ENCODE peak calls at places on chromosomes 2 and 18, in eight cellular contexts. H is fibroblast of mammary gland; X is cardiac fibroblast; W is effector memory CD4-positive, alpha-beta T cell; Z is PC-3; D is pancreas; P is brain microvascular endothelial cell; J is thyroid gland. Y is an unnamed sample.

GRCh38 chr2:157691131-157691530 is 62.5 kb upstream of the ACVR1C start:
- DNase-seq in D (no peak), J (no peak), W (no peak), H (no peak), P (no peak), X (no peak), Z (no peak), Y (no peak)

GRCh38 chr2:220887880-220888279 is 684.2 kb downstream of the EPHA4 start:
- DNase-seq in W (no peak), J (no peak), D (no peak), X (no peak), P (no peak), Z (no peak), H (no peak), Y (no peak)

GRCh38 chr18:79951545-79952456 is at the start of gene SLC66A2:
- DNase-seq in X (peak; percentile 91), J (peak; percentile 90), H (peak; percentile 79), Z (peak; percentile 89), W (peak; percentile 87), P (peak; percentile 77), D (peak; percentile 100), Y (no peak)

GRCh38 chr2:46188041-46188715 is 109.0 kb upstream of the EPAS1 start:
- DNase-seq in J (no peak), X (no peak), W (no peak), Z (no peak), D (no peak), P (no peak), H (no peak), Y (no peak)

GRCh38 chr2:95179451-95179850 is 13.8 kb downstream of the ZNF2 start:
- DNase-seq in H (no peak), X (no peak), W (no peak), J (no peak), D (no peak), Z (no peak), P (no peak), Y (no peak)

GRCh38 chr2:152456262-152456661 is 121.3 kb downstream of the FMNL2 start:
- DNase-seq in J (no peak), X (peak; percentile 41), Z (peak; percentile 74), P (peak; percentile 71), H (peak; percentile 39), W (no peak), D (no peak), Y (no peak)

GRCh38 chr2:104405628-104406027 is 448.3 kb upstream of the POU3F3 start:
- DNase-seq in Z (no peak), J (no peak), H (no peak), W (no peak), P (no peak), D (no peak), X (no peak), Y (no peak)

GRCh38 chr2:233530381-233530780 is 36.2 kb downstream of the USP40 start:
- DNase-seq in H (no peak), W (no peak), J (no peak), D (no peak), P (no peak), X (no peak), Z (no peak), Y (no peak)

GRCh38 chr2:224945134-224945533 is 97.1 kb downstream of the DOCK10 start:
- DNase-seq in D (no peak), X (peak; percentile 20), J (no peak), P (no peak), H (no peak), W (no peak), Z (no peak), Y (no peak)

GRCh38 chr2:202718614-202719013 is 83.8 kb downstream of the FAM117B start:
- DNase-seq in W (no peak), H (peak; percentile 59), D (no peak), P (peak; percentile 22), X (peak; percentile 15), J (no peak), Z (peak; percentile 50), Y (no peak)

GRCh38 chr2:98452396-98453027 is 7.9 kb downstream of the INPP4A start:
- DNase-seq in P (no peak), X (no peak), H (no peak), W (no peak), D (no peak), J (no peak), Z (no peak), Y (no peak)

GRCh38 chr2:127661949-127662510 is 13.3 kb downstream of the LIMS2 start:
- DNase-seq in W (no peak), D (peak; percentile 29), H (peak; percentile 36), X (peak; percentile 24), Z (no peak), P (no peak), J (no peak), Y (no peak)

GRCh38 chr2:82320296-82320695 is 2015.7 kb upstream of the LRRTM1 start:
- DNase-seq in D (no peak), Z (no peak), W (no peak), H (no peak), P (peak; percentile 1), X (no peak), J (no peak), Y (no peak)

GRCh38 chr2:54772531-54772930 is 49.1 kb downstream of the EML6 start:
- DNase-seq in J (no peak), X (no peak), W (no peak), H (peak; percentile 26), Z (peak; percentile 65), P (peak; percentile 12), D (no peak), Y (no peak)

GRCh38 chr2:121489944-121490585 is 40.6 kb upstream of the RNU4ATAC start:
- DNase-seq in Z (no peak), P (no peak), J (no peak), D (no peak), X (no peak), W (no peak), H (no peak), Y (no peak)

GRCh38 chr18:26307161-26307773 is 81.0 kb downstream of the TAF4B start:
- DNase-seq in W (no peak), Z (peak; percentile 75), X (peak; percentile 77), J (peak; percentile 8), H (peak; percentile 72), P (peak; percentile 60), D (no peak), Y (peak; percentile 34)

GRCh38 chr18:51668101-51668500 is 470.6 kb upstream of the MEX3C start:
- DNase-seq in X (peak; percentile 63), J (peak; percentile 27), W (no peak), Z (peak; percentile 51), D (peak; percentile 84), H (peak; percentile 43), P (peak; percentile 41), Y (no peak)

GRCh38 chr18:76266226-76266991 is 228.6 kb downstream of the ZNF516 start:
- DNase-seq in J (no peak), W (no peak), H (no peak), X (no peak), D (no peak), P (no peak), Z (no peak), Y (no peak)
- H3K4me3 ChIP-seq in J (no peak overlapping the region), W (no peak overlapping the region), H (peak overlapping the region; percentile 26), X (no peak overlapping the region), D (no peak overlapping the region), P (no peak overlapping the region), Z (no peak overlapping the region), Y (no peak overlapping the region)

GRCh38 chr2:144510206-144510991 is 9.5 kb downstream of the ZEB2 start:
- DNase-seq in X (peak; percentile 68), W (no peak), D (no peak), P (peak; percentile 85), H (peak; percentile 59), Z (no peak), J (no peak), Y (no peak)

GRCh38 chr2:144511222-144511855 is 8.6 kb downstream of the ZEB2 start:
- DNase-seq in P (no peak), D (no peak), J (no peak), H (no peak), X (no peak), W (no peak), Z (no peak), Y (no peak)

GRCh38 chr2:144509001-144509545 is 10.8 kb downstream of the ZEB2 start:
- DNase-seq in D (no peak), Z (no peak), J (no peak), P (no peak), W (no peak), X (peak; percentile 30), H (no peak), Y (no peak)

GRCh38 chr2:144508162-144508765 is 11.7 kb downstream of the ZEB2 start:
- DNase-seq in X (peak; percentile 23), H (no peak), W (no peak), Z (no peak), P (no peak), J (no peak), D (no peak), Y (no peak)

DNA sequence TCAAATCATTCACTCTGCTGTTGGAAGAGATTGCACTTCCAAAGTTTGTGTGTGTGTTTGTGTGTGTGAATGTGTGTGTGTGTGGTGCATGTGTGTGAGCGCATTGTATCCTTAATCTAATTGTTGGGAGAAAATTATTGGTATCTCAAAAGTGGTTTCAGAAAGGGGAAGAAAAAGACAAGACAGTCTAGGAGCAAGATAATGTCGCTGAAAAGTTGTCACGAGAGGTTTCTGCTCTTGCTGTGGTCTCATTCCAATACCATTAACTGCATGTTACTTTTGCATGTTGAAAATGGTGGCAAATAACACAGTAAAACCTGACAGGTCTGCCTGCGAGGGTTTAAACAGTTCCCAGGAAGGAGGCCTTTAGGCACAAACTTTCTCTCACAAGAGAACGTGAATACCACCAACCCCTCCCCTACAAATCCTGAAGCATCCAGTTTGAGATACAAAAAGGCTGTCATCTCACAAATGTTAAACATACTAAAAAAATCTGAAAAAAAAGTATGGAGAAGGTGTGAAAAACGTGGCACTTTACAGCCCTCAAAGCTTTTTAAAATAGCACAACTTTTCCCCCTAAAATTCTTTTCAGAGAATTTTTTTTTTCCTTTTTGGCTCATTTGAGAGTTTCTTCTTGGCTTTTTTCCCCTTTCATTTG is 10.2 kb downstream of the ZEB2 start:
- DNase-seq in D (no peak), H (no peak), X (no peak), Z (no peak), P (no peak), J (no peak), W (no peak), Y (no peak)
- H3K4me3 ChIP-seq in D (no peak overlapping the region), H (no peak overlapping the region), X (no peak overlapping the region), Z (no peak overlapping the region), P (no peak overlapping the region), J (no peak overlapping the region), W (no peak overlapping the region), Y (no peak overlapping the region)

DNA sequence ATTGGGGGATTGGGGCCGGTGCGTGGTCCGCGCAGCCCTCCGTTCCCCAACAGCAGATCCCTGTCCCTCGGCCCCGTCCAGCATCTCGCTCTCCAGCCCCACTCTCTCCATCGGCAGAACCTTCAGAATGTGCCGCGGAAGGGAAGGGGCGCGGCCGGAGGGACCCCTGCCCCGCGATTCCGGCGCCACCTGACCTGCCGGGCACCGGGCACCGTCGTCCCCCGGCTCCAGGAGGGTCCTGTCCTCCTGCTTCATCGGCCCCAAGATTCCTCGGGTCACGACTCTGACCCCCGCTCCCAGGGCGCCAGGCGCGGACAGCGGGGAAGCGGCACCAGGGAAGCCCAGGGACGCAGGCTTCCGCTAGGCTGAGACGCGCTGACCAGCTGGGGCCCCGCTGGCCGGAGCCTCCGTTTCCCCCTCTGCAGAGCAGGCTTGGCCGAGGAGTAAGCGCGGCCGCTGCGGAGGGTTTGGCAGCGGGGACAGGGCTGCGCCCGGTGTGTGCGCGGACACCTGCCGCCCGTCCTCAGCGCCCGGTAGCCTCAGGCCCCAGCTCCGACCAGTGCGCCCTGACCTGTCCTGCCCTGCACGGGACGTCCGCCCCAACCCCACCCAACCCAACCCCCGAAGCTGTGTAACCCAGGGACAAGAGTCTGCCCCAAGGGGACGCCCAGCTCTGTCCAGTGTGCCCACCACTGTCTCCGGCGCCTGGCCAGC is 16.8 kb upstream of the BOK start:
- DNase-seq in P (no peak), D (peak; percentile 57), Z (no peak), H (no peak), J (no peak), X (no peak), W (no peak), Y (no peak)
- H3K4me3 ChIP-seq in P (peak overlapping the region; percentile 22), D (no peak overlapping the region), Z (no peak overlapping the region), H (no peak overlapping the region), J (no peak overlapping the region), X (peak overlapping the region; percentile 35), W (no peak overlapping the region), Y (no peak overlapping the region)

GRCh38 chr2:231713738-231714638 is 5.7 kb downstream of the PTMA start:
- DNase-seq in H (peak; percentile 91), J (peak; percentile 92), P (peak; percentile 81), D (peak; percentile 96), X (peak; percentile 93), Z (peak; percentile 92), W (peak; percentile 80), Y (peak; percentile 70)
- H3K4me3 ChIP-seq in H (no peak overlapping the region), J (no peak overlapping the region), P (no peak overlapping the region), D (no peak overlapping the region), X (no peak overlapping the region), Z (no peak overlapping the region), W (no peak overlapping the region), Y (no peak overlapping the region)

Y was measured in GM12864.